ENCODE peak calls at places on chromosomes 12 and 14, in eight cellular contexts. J is GM03348, H is HFF-Myc, A is hypothalamus, Z is activated T-cell treated with anti-CD3 and anti-CD28 coated beads for 24 hours, N is thoracic aorta, G is HFFc6, E is sciatic nerve. I is an unnamed sample.

GRCh38 chr12:538731-539539 is 79.2 kb downstream of the B4GALNT3 start:
- DNase-seq in H (no peak), N (no peak), E (peak; percentile 82), Z (no peak), G (peak; percentile 38), J (peak; percentile 37), A (no peak), I (peak; percentile 29)

GRCh38 chr14:29222671-29223268 is 456.2 kb downstream of the FOXG1 start:
- DNase-seq in N (no peak), E (no peak), Z (no peak), A (no peak), J (peak; percentile 52), H (peak; percentile 37), G (peak; percentile 69), I (no peak)

GRCh38 chr14:89419973-89420482 is 3.0 kb upstream of the FOXN3 start:
- DNase-seq in N (no peak), A (no peak), E (no peak), H (no peak), Z (no peak), G (no peak), J (no peak), I (no peak)

GRCh38 chr14:55272922-55273321 is 1.7 kb downstream of the FBXO34 start:
- DNase-seq in A (no peak), Z (no peak), J (no peak), E (no peak), G (no peak), N (no peak), H (no peak), I (no peak)

GRCh38 chr14:102492523-102492910 is 17.1 kb downstream of the ANKRD9 start:
- DNase-seq in A (no peak), E (no peak), G (no peak), N (no peak), Z (no peak), J (no peak), H (no peak), I (no peak)

GRCh38 chr12:96047621-96048211 is 12.3 kb upstream of the LTA4H start:
- DNase-seq in Z (no peak), H (no peak), J (peak; percentile 74), G (peak; percentile 36), A (no peak), N (no peak), E (no peak), I (peak; percentile 51)

GRCh38 chr14:31858868-31859267 is 218.2 kb upstream of the ARHGAP5 start:
- DNase-seq in J (no peak), H (no peak), E (no peak), A (no peak), N (no peak), G (no peak), Z (no peak), I (no peak)

GRCh38 chr12:129571901-129572494 is 331.8 kb downstream of the TMEM132D start:
- DNase-seq in J (no peak), G (no peak), E (no peak), Z (no peak), N (no peak), A (no peak), H (no peak), I (no peak)

GRCh38 chr12:6263931-6264330 is 46.6 kb upstream of the PLEKHG6 start:
- DNase-seq in H (no peak), N (no peak), A (no peak), Z (no peak), G (no peak), E (no peak), J (no peak), I (no peak)

GRCh38 chr14:92945959-92946846 is 23.3 kb downstream of the CHGA start:
- DNase-seq in J (no peak), G (no peak), A (no peak), E (no peak), Z (no peak), H (peak; percentile 22), N (no peak), I (peak; percentile 83)

GRCh38 chr12:46831335-46832083 is 5.7 kb upstream of the SLC38A4 start:
- DNase-seq in G (no peak), H (no peak), Z (no peak), N (no peak), A (no peak), E (no peak), J (peak; percentile 54), I (no peak)

GRCh38 chr14:57816568-57817284 is 49.2 kb downstream of the SLC35F4 start:
- DNase-seq in J (no peak), N (no peak), E (no peak), Z (no peak), A (no peak), G (no peak), H (no peak), I (no peak)

GRCh38 chr12:15364221-15365170 is 42.2 kb downstream of the PTPRO start:
- DNase-seq in E (no peak), N (no peak), H (no peak), G (no peak), J (no peak), A (no peak), Z (no peak), I (no peak)

GRCh38 chr12:89544730-89545184 is 18.9 kb upstream of the POC1B start:
- DNase-seq in J (no peak), A (no peak), Z (no peak), E (peak; percentile 57), H (peak; percentile 55), G (peak; percentile 42), N (no peak), I (no peak)

GRCh38 chr14:89190779-89191513 is 226.1 kb downstream of the FOXN3 start:
- DNase-seq in A (no peak), N (no peak), Z (no peak), G (no peak), E (no peak), H (no peak), J (no peak), I (no peak)

GRCh38 chr12:69204191-69204590 is 35.2 kb upstream of the CPSF6 start:
- DNase-seq in J (no peak), H (no peak), E (no peak), A (no peak), N (no peak), Z (no peak), G (no peak), I (no peak)

GRCh38 chr14:39175445-39176262 is 600 bp downstream of the PNN start:
- DNase-seq in H (no peak), E (no peak), J (peak; percentile 37), N (no peak), A (no peak), G (no peak), Z (peak; percentile 18), I (no peak)

GRCh38 chr14:103247169-103247606 is 86.8 kb upstream of the EIF5 start:
- DNase-seq in H (no peak), N (no peak), Z (no peak), G (no peak), E (no peak), J (no peak), A (no peak), I (no peak)

GRCh38 chr12:116808113-116808786 is 70.1 kb downstream of the RNFT2 start:
- DNase-seq in N (no peak), Z (no peak), H (no peak), G (no peak), A (no peak), J (no peak), E (no peak), I (no peak)

GRCh38 chr14:81990312-81990761 is 456.7 kb upstream of the SEL1L start:
- DNase-seq in G (peak; percentile 22), N (no peak), H (peak; percentile 12), Z (peak; percentile 17), J (peak; percentile 60), A (no peak), E (peak; percentile 67), I (peak; percentile 5)

GRCh38 chr12:91053951-91054715 is 3.7 kb downstream of the KERA start:
- DNase-seq in N (no peak), H (peak; percentile 87), Z (no peak), J (peak; percentile 4), G (peak; percentile 78), E (no peak), A (no peak), I (no peak)